ENCODE peak calls at places on chromosome 4, in four cellular contexts. H is PC-3, I is A549, C is progenitor cell of endocrine pancreas. X is an unnamed sample.

GRCh38 chr4:83109480-83110221 is 4.9 kb downstream of the PLAC8 start:
- DNase-seq in H (peak; percentile 33), I (peak; percentile 44), C (peak; percentile 42), X (peak; percentile 32)

GRCh38 chr4:95190751-95191436 is 357.9 kb downstream of the UNC5C start:
- DNase-seq in H (peak; percentile 37), I (no peak), C (no peak), X (no peak)

GRCh38 chr4:119765951-119766350 is 137.3 kb upstream of the PDE5A start:
- DNase-seq in H (no peak), I (no peak), C (no peak), X (no peak)

GRCh38 chr4:172982151-172982590 is 186.4 kb upstream of the GALNT7 start:
- DNase-seq in H (peak; percentile 92), I (peak; percentile 90), C (no peak), X (no peak)

GRCh38 chr4:155544547-155544946 is 122.1 kb upstream of the GUCY1A1 start:
- DNase-seq in H (no peak), I (no peak), C (no peak), X (no peak)

GRCh38 chr4:1619151-1619672 is 64.9 kb downstream of the FAM53A start:
- DNase-seq in H (no peak), I (no peak), C (no peak), X (no peak)

GRCh38 chr4:156291317-156291716 is 337.7 kb upstream of the CTSO start:
- DNase-seq in H (peak; percentile 65), I (peak; percentile 14), C (no peak), X (no peak)

GRCh38 chr4:185885604-185886003 is 73.6 kb upstream of the SORBS2 start:
- DNase-seq in H (no peak), I (no peak), C (no peak), X (no peak)

GRCh38 chr4:73019462-73020047 is 50.0 kb downstream of the COX18 start:
- DNase-seq in H (peak; percentile 78), I (peak; percentile 18), C (no peak), X (peak; percentile 39)

GRCh38 chr4:151169900-151170299 is 70.5 kb downstream of the RPS3A start:
- DNase-seq in H (no peak), I (no peak), C (no peak), X (no peak)

GRCh38 chr4:118281611-118282442 is 71.0 kb downstream of the PRSS12 start:
- DNase-seq in H (no peak), I (no peak), C (no peak), X (no peak)

GRCh38 chr4:185657191-185657590 is 121.9 kb upstream of the PDLIM3 start:
- DNase-seq in H (no peak), I (no peak), C (no peak), X (no peak)

GRCh38 chr4:186881521-186882220 is 158.0 kb upstream of the FAT1 start:
- DNase-seq in H (peak; percentile 23), I (no peak), C (no peak), X (no peak)

GRCh38 chr4:159077702-159078495 is 25.0 kb upstream of the RAPGEF2 start:
- DNase-seq in H (peak; percentile 82), I (no peak), C (no peak), X (peak; percentile 79)

GRCh38 chr4:54378461-54378860 is 149.4 kb downstream of the PDGFRA start:
- DNase-seq in H (peak; percentile 58), I (no peak), C (no peak), X (no peak)

GRCh38 chr4:155403886-155404285 is 27.1 kb upstream of the MAP9 start:
- DNase-seq in H (peak; percentile 71), I (peak; percentile 40), C (no peak), X (no peak)

GRCh38 chr4:16225996-16226815 is at the start of gene TAPT1:
- DNase-seq in H (peak; percentile 63), I (peak; percentile 48), C (peak; percentile 71), X (peak; percentile 92)

GRCh38 chr4:1172228-1172851 is at the start of gene SPON2:
- DNase-seq in H (no peak), I (no peak), C (no peak), X (no peak)

GRCh38 chr4:95267081-95267480 is 281.7 kb downstream of the UNC5C start:
- DNase-seq in H (peak; percentile 80), I (peak; percentile 7), C (no peak), X (no peak)

GRCh38 chr4:20074450-20074849 is 177.3 kb upstream of the SLIT2 start:
- DNase-seq in H (peak; percentile 4), I (no peak), C (no peak), X (no peak)

GRCh38 chr4:164536829-164537228 is 217.1 kb upstream of the SMIM31 start:
- DNase-seq in H (peak; percentile 81), I (peak; percentile 31), C (no peak), X (no peak)

GRCh38 chr4:38078590-38079381 is 118.6 kb downstream of the PTTG2 start:
- DNase-seq in H (peak; percentile 59), I (peak; percentile 13), C (no peak), X (no peak)

GRCh38 chr4:52250124-52250523 is 199.0 kb downstream of the SPATA18 start:
- DNase-seq in H (no peak), I (no peak), C (no peak), X (no peak)

GRCh38 chr4:86831262-86832090 is 17.7 kb downstream of the SLC10A6 start:
- DNase-seq in H (peak; percentile 94), I (peak; percentile 46), C (no peak), X (no peak)

GRCh38 chr4:186554485-186554884 is 882 bp downstream of the MTNR1A start:
- DNase-seq in H (peak; percentile 46), I (peak; percentile 71), C (no peak), X (no peak)

GRCh38 chr4:37836838-37837413 is 10.4 kb downstream of the PGM2 start:
- DNase-seq in H (no peak), I (no peak), C (no peak), X (no peak)

GRCh38 chr4:154982187-154983047 is 201.3 kb downstream of the RBM46 start:
- DNase-seq in H (peak; percentile 69), I (peak; percentile 43), C (peak; percentile 46), X (peak; percentile 31)

GRCh38 chr4:145481164-145481941 is at the start of gene SMAD1:
- DNase-seq in H (peak; percentile 81), I (peak; percentile 72), C (peak; percentile 73), X (peak; percentile 67)

GRCh38 chr4:19301527-19301926 is 950.2 kb upstream of the SLIT2 start:
- DNase-seq in H (no peak), I (no peak), C (no peak), X (no peak)

GRCh38 chr4:139227729-139228404 is 50.8 kb upstream of the ELF2 start:
- DNase-seq in H (peak; percentile 27), I (peak; percentile 7), C (no peak), X (peak; percentile 12)
- TF ChIP-seq CTCF in H (peak; percentile 46), I (no peak), C (no peak), X (peak; percentile 48)

GRCh38 chr4:2808001-2808400 is 15.1 kb downstream of the SH3BP2 start:
- DNase-seq in H (no peak), I (no peak), C (no peak), X (no peak)

GRCh38 chr4:2809610-2810180 is 16.8 kb downstream of the SH3BP2 start:
- DNase-seq in H (no peak), I (no peak), C (no peak), X (no peak)

GRCh38 chr4:2805712-2806391 is 13.0 kb downstream of the SH3BP2 start:
- DNase-seq in H (peak; percentile 67), I (no peak), C (no peak), X (no peak)

GRCh38 chr4:2806392-2807355 is 13.8 kb downstream of the SH3BP2 start:
- DNase-seq in H (no peak), I (no peak), C (no peak), X (no peak)

DNA sequence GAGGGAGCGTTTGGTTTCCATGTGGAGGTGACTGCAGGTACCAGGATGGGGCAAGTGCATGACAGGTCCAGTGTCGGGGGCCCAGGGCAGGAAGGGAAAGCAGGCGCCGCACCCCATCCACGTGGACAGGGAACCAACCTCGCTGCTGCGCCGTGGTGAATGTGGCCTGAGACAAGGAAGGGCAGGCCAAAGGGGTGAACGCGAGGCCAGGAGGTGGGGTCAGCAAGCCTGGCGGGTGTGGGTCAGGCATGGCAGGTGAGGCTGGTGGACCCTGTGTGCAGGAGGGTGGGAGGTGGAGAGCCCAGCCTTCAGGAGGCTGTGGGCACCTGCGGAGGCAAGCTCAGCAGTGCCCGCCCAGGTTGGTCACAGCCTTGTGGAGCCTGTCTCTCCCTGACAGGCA is 14.7 kb downstream of the SH3BP2 start:
- DNase-seq in H (no peak), I (no peak), C (no peak), X (no peak)
- TF ChIP-seq CTCF in H (no peak), I (no peak), C (no peak), X (no peak)

GRCh38 chr4:7167706-7168105 is 24.6 kb upstream of the SORCS2 start:
- DNase-seq in H (peak; percentile 18), I (peak; percentile 26), C (no peak), X (no peak)
- TF ChIP-seq CTCF in H (no peak), I (no peak), C (peak; percentile 44), X (no peak)

DNA sequence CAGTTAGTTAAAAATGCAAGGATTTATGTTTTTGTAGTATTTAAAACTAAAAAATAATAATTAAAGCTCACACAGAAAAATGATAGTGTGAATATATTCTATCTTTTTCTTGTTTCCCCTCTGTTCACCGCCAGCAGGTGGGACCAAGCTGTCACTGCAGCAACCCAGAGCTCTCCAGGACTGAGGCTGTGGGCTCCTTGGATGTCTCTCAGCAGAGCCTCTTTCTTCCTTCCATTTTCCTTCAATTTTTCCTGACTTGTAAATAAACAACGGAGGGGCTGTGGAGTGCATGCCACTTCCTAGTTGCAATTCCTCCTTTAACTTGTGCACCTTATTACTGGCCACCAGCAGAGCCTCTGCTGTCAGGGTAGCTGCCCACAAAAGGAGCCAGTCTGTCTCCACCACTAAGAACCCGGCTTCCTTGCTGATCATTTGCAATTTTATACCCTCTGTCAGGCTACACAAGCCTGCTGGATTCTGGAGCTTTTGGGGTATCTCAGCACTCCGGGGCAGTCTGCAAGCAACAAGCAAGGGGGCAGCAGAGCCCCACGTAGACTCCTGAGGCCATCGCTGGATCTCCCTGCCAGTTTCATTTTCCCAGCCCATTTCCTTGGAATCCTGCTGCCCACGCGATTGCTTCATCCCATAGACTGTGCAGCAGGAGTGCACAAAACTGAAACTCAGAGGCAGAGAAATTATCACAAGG is 1467.4 kb downstream of the C4orf33 start:
- DNase-seq in H (peak; percentile 49), I (peak; percentile 70), C (peak; percentile 23), X (no peak)
- TF ChIP-seq CTCF in H (peak; percentile 56), I (peak; percentile 44), C (peak; percentile 65), X (peak; percentile 14)

X was measured in GM13977.